ENCODE peak calls at places on chromosomes 2 and 18, in seven cellular contexts. Q is HFFc6, J is iPS-NIHi11, Y is choroid plexus epithelial cell, H is amygdala, W is stomach, B is breast epithelium. Z is an unnamed sample.

GRCh38 chr2:199596549-199596948 is 138.8 kb upstream of the SATB2 start:
- DNase-seq in Y (peak; percentile 27), W (no peak), H (no peak), Q (peak; percentile 0), J (peak; percentile 24), B (no peak), Z (no peak)

GRCh38 chr2:25618676-25619075 is 54.7 kb downstream of the DTNB start:
- DNase-seq in B (no peak), J (no peak), W (no peak), Y (peak; percentile 78), Q (peak; percentile 57), H (no peak), Z (no peak)

GRCh38 chr2:176002684-176003225 is 688 bp upstream of the LNPK start:
- DNase-seq in J (peak; percentile 14), W (no peak), Q (no peak), H (peak; percentile 39), B (no peak), Y (peak; percentile 18), Z (no peak)

GRCh38 chr18:43662657-43663056 is 385.4 kb upstream of the SYT4 start:
- DNase-seq in Y (peak; percentile 95), H (no peak), W (no peak), Q (peak; percentile 86), B (no peak), J (no peak), Z (no peak)

GRCh38 chr2:186716899-186717811 is 23.3 kb downstream of the FAM171B start:
- DNase-seq in Y (peak; percentile 12), Q (no peak), W (no peak), B (no peak), H (no peak), J (peak; percentile 23), Z (no peak)

GRCh38 chr2:26557244-26557925 is 79.5 kb upstream of the OTOF start:
- DNase-seq in Y (no peak), W (no peak), B (peak; percentile 20), Q (no peak), J (no peak), H (no peak), Z (no peak)

GRCh38 chr2:224901121-224901676 is 141.1 kb downstream of the DOCK10 start:
- DNase-seq in J (no peak), H (no peak), W (no peak), Q (no peak), Y (no peak), B (no peak), Z (no peak)

GRCh38 chr2:233074106-233074505 is 14.0 kb downstream of the INPP5D start:
- DNase-seq in Y (no peak), W (peak; percentile 24), Q (no peak), H (no peak), B (peak; percentile 34), J (no peak), Z (no peak)

GRCh38 chr2:221539246-221539645 is 32.9 kb downstream of the EPHA4 start:
- DNase-seq in Q (no peak), J (no peak), H (no peak), Y (no peak), B (no peak), W (no peak), Z (no peak)

GRCh38 chr2:196145256-196145655 is 26.1 kb downstream of the STK17B start:
- DNase-seq in Y (no peak), J (no peak), H (no peak), W (no peak), B (no peak), Q (no peak), Z (no peak)

GRCh38 chr2:189276277-189276676 is 96.7 kb upstream of the COL5A2 start:
- DNase-seq in J (no peak), Y (peak; percentile 95), Q (peak; percentile 83), H (no peak), W (no peak), B (no peak), Z (no peak)

GRCh38 chr2:206597716-206598218 is 44.5 kb upstream of the FAM237A start:
- DNase-seq in Q (no peak), W (no peak), B (no peak), H (no peak), Y (no peak), J (no peak), Z (no peak)

GRCh38 chr2:48728827-48729226 is 26.7 kb downstream of the LHCGR start:
- DNase-seq in H (no peak), Q (no peak), J (no peak), B (no peak), W (no peak), Y (no peak), Z (no peak)

GRCh38 chr2:102664439-102665042 is 45.2 kb downstream of the SLC9A2 start:
- DNase-seq in Q (peak; percentile 0), B (no peak), W (no peak), J (peak; percentile 32), Y (peak; percentile 48), H (no peak), Z (no peak)

GRCh38 chr2:241722896-241723454 is 11.5 kb upstream of the D2HGDH start:
- DNase-seq in H (no peak), W (no peak), B (no peak), Q (no peak), Y (no peak), J (peak; percentile 5), Z (no peak)

GRCh38 chr2:19288291-19288690 is 70.1 kb downstream of the OSR1 start:
- DNase-seq in W (no peak), B (no peak), J (no peak), Y (no peak), Q (no peak), H (no peak), Z (no peak)

GRCh38 chr2:168758970-168759820 is 43.2 kb upstream of the NOSTRIN start:
- DNase-seq in B (no peak), H (no peak), W (no peak), J (peak; percentile 53), Q (peak; percentile 53), Y (peak; percentile 81), Z (no peak)

GRCh38 chr2:240323601-240324291 is 111.7 kb upstream of the GPC1 start:
- DNase-seq in Q (no peak), Y (no peak), H (no peak), B (no peak), W (no peak), J (no peak), Z (no peak)

GRCh38 chr2:219027511-219028055 is 13.7 kb downstream of the CFAP65 start:
- DNase-seq in Q (no peak), Y (no peak), B (no peak), H (no peak), J (no peak), W (no peak), Z (no peak)

GRCh38 chr2:592737-593136 is 84.5 kb downstream of the TMEM18 start:
- DNase-seq in Q (no peak), Y (no peak), H (no peak), B (no peak), W (no peak), J (no peak), Z (no peak)

GRCh38 chr2:202609381-202610145 is 25.2 kb upstream of the FAM117B start:
- DNase-seq in W (no peak), H (no peak), J (no peak), Q (no peak), Y (no peak), B (no peak), Z (no peak)

GRCh38 chr2:46008082-46008870 is 288.9 kb upstream of the EPAS1 start:
- DNase-seq in B (no peak), Q (no peak), J (no peak), Y (peak; percentile 63), W (no peak), H (no peak), Z (no peak)

GRCh38 chr2:44244135-44244871 is 31.0 kb upstream of the SLC3A1 start:
- DNase-seq in Y (peak; percentile 82), H (no peak), Q (peak; percentile 52), B (peak; percentile 53), W (peak; percentile 76), J (peak; percentile 66), Z (no peak)

GRCh38 chr2:24448811-24449210 is 42.2 kb upstream of the NCOA1 start:
- DNase-seq in H (no peak), Q (no peak), Y (no peak), W (no peak), J (no peak), B (no peak), Z (no peak)

GRCh38 chr2:184835081-184835728 is 236.9 kb downstream of the ZNF804A start:
- DNase-seq in J (no peak), W (no peak), Q (no peak), H (no peak), Y (peak; percentile 19), B (no peak), Z (no peak)

GRCh38 chr2:79721966-79722365 is 209.1 kb downstream of the CTNNA2 start:
- DNase-seq in Y (peak; percentile 17), Q (no peak), B (no peak), W (no peak), H (no peak), J (no peak), Z (no peak)

GRCh38 chr2:230953843-230954242 is 28.8 kb upstream of the GPR55 start:
- DNase-seq in J (no peak), H (no peak), B (no peak), W (no peak), Y (no peak), Q (no peak), Z (no peak)

GRCh38 chr2:113237604-113238003 is 41.1 kb downstream of the PAX8 start:
- DNase-seq in J (no peak), W (no peak), Q (no peak), B (no peak), Y (no peak), H (no peak), Z (no peak)

GRCh38 chr2:202635441-202636296 is 900 bp downstream of the FAM117B start:
- DNase-seq in W (peak; percentile 87), H (peak; percentile 26), Q (peak; percentile 28), B (peak; percentile 75), J (peak; percentile 96), Y (peak; percentile 53), Z (peak; percentile 38)

GRCh38 chr2:132719480-132719879 is 49.5 kb upstream of the LYPD1 start:
- DNase-seq in Q (no peak), J (no peak), Y (no peak), B (no peak), W (no peak), H (no peak), Z (no peak)

GRCh38 chr18:7535436-7536190 is 31.5 kb upstream of the PTPRM start:
- DNase-seq in H (no peak), Q (no peak), W (no peak), Y (peak; percentile 26), B (no peak), J (no peak), Z (no peak)

GRCh38 chr2:212284166-212284565 is 254.4 kb downstream of the ERBB4 start:
- DNase-seq in Q (no peak), B (no peak), W (no peak), Y (no peak), J (no peak), H (no peak), Z (no peak)

GRCh38 chr18:58076052-58076451 is 32.0 kb downstream of the NEDD4L start:
- DNase-seq in B (no peak), J (no peak), W (no peak), Q (no peak), H (no peak), Y (peak; percentile 32), Z (no peak)

GRCh38 chr2:71720596-71721361 is 267.4 kb downstream of the DYSF start:
- DNase-seq in Y (peak; percentile 16), W (no peak), J (no peak), Q (no peak), B (no peak), H (no peak), Z (no peak)

GRCh38 chr2:53867773-53868172 is 8.0 kb upstream of the GPR75 start:
- DNase-seq in J (no peak), Y (no peak), Q (no peak), H (no peak), W (no peak), B (no peak), Z (no peak)

GRCh38 chr2:242054881-242055801 is 185.6 kb downstream of the RTP5 start:
- DNase-seq in W (no peak), H (no peak), Y (no peak), B (no peak), Q (no peak), J (no peak), Z (no peak)

Z was measured in thoracic aorta.